ENCODE peak calls at places on chromosomes 5 and 9, in ten cellular contexts. One of them, this sample, is unnamed.

GRCh38 chr9:127455299-127455992 is 4.1 kb downstream of the LRSAM1 start:
- DNase-seq in activated effector memory CD4-positive, alpha-beta T cell treated with Interleukin-2 at 50 U/mL for 16 hours: no peak
- DNase-seq in dermis blood vessel endothelial cell: peak; percentile 53
- DNase-seq in GM20000: no peak
- DNase-seq in central memory CD8-positive, alpha-beta T cell: no peak
- DNase-seq in caudate nucleus: no peak
- DNase-seq in NCI-H2171 treated with DMSO at 0.1 percent for 48 hours: no peak
- DNase-seq in foreskin fibroblast: peak; percentile 37
- DNase-seq in cardiac septum: no peak
- DNase-seq in HFFc6: no peak
- DNase-seq in this sample: peak; percentile 30

GRCh38 chr9:138028596-138028995 is 151.0 kb downstream of the CACNA1B start:
- DNase-seq in activated effector memory CD4-positive, alpha-beta T cell treated with Interleukin-2 at 50 U/mL for 16 hours: no peak
- DNase-seq in dermis blood vessel endothelial cell: no peak
- DNase-seq in GM20000: no peak
- DNase-seq in central memory CD8-positive, alpha-beta T cell: no peak
- DNase-seq in caudate nucleus: no peak
- DNase-seq in NCI-H2171 treated with DMSO at 0.1 percent for 48 hours: peak; percentile 21
- DNase-seq in foreskin fibroblast: no peak
- DNase-seq in cardiac septum: no peak
- DNase-seq in HFFc6: no peak
- DNase-seq in this sample: no peak

GRCh38 chr5:160311491-160312138 is 749 bp downstream of the CCNJL start:
- DNase-seq in activated effector memory CD4-positive, alpha-beta T cell treated with Interleukin-2 at 50 U/mL for 16 hours: no peak
- DNase-seq in dermis blood vessel endothelial cell: peak; percentile 51
- DNase-seq in GM20000: peak; percentile 27
- DNase-seq in central memory CD8-positive, alpha-beta T cell: no peak
- DNase-seq in caudate nucleus: no peak
- DNase-seq in NCI-H2171 treated with DMSO at 0.1 percent for 48 hours: no peak
- DNase-seq in foreskin fibroblast: peak; percentile 41
- DNase-seq in cardiac septum: no peak
- DNase-seq in HFFc6: no peak
- DNase-seq in this sample: no peak

GRCh38 chr5:73230264-73231244 is 57.6 kb downstream of the TMEM174 start:
- DNase-seq in activated effector memory CD4-positive, alpha-beta T cell treated with Interleukin-2 at 50 U/mL for 16 hours: no peak
- DNase-seq in dermis blood vessel endothelial cell: no peak
- DNase-seq in GM20000: no peak
- DNase-seq in central memory CD8-positive, alpha-beta T cell: no peak
- DNase-seq in caudate nucleus: no peak
- DNase-seq in NCI-H2171 treated with DMSO at 0.1 percent for 48 hours: no peak
- DNase-seq in foreskin fibroblast: no peak
- DNase-seq in cardiac septum: no peak
- DNase-seq in HFFc6: no peak
- DNase-seq in this sample: no peak

GRCh38 chr9:122389799-122390481 is 19.1 kb downstream of the PTGS1 start:
- DNase-seq in activated effector memory CD4-positive, alpha-beta T cell treated with Interleukin-2 at 50 U/mL for 16 hours: no peak
- DNase-seq in dermis blood vessel endothelial cell: peak; percentile 44
- DNase-seq in GM20000: no peak
- DNase-seq in central memory CD8-positive, alpha-beta T cell: no peak
- DNase-seq in caudate nucleus: no peak
- DNase-seq in NCI-H2171 treated with DMSO at 0.1 percent for 48 hours: peak; percentile 90
- DNase-seq in foreskin fibroblast: no peak
- DNase-seq in cardiac septum: no peak
- DNase-seq in HFFc6: no peak
- DNase-seq in this sample: peak; percentile 5

GRCh38 chr9:113654605-113655193 is 191.2 kb downstream of the RGS3 start:
- DNase-seq in activated effector memory CD4-positive, alpha-beta T cell treated with Interleukin-2 at 50 U/mL for 16 hours: no peak
- DNase-seq in dermis blood vessel endothelial cell: peak; percentile 93
- DNase-seq in GM20000: no peak
- DNase-seq in central memory CD8-positive, alpha-beta T cell: no peak
- DNase-seq in caudate nucleus: no peak
- DNase-seq in NCI-H2171 treated with DMSO at 0.1 percent for 48 hours: no peak
- DNase-seq in foreskin fibroblast: peak; percentile 68
- DNase-seq in cardiac septum: no peak
- DNase-seq in HFFc6: no peak
- DNase-seq in this sample: no peak

GRCh38 chr9:134972140-134972539 is 54.4 kb upstream of the FCN1 start:
- DNase-seq in activated effector memory CD4-positive, alpha-beta T cell treated with Interleukin-2 at 50 U/mL for 16 hours: no peak
- DNase-seq in dermis blood vessel endothelial cell: no peak
- DNase-seq in GM20000: no peak
- DNase-seq in central memory CD8-positive, alpha-beta T cell: no peak
- DNase-seq in caudate nucleus: no peak
- DNase-seq in NCI-H2171 treated with DMSO at 0.1 percent for 48 hours: no peak
- DNase-seq in foreskin fibroblast: no peak
- DNase-seq in cardiac septum: peak; percentile 15
- DNase-seq in HFFc6: no peak
- DNase-seq in this sample: no peak

GRCh38 chr9:127067603-127068220 is 54.7 kb downstream of the ANGPTL2 start:
- DNase-seq in activated effector memory CD4-positive, alpha-beta T cell treated with Interleukin-2 at 50 U/mL for 16 hours: no peak
- DNase-seq in dermis blood vessel endothelial cell: no peak
- DNase-seq in GM20000: no peak
- DNase-seq in central memory CD8-positive, alpha-beta T cell: no peak
- DNase-seq in caudate nucleus: no peak
- DNase-seq in NCI-H2171 treated with DMSO at 0.1 percent for 48 hours: no peak
- DNase-seq in foreskin fibroblast: no peak
- DNase-seq in cardiac septum: peak; percentile 14
- DNase-seq in HFFc6: no peak
- DNase-seq in this sample: peak; percentile 6

GRCh38 chr9:120734607-120735006 is 20.3 kb upstream of the MEGF9 start:
- DNase-seq in activated effector memory CD4-positive, alpha-beta T cell treated with Interleukin-2 at 50 U/mL for 16 hours: no peak
- DNase-seq in dermis blood vessel endothelial cell: no peak
- DNase-seq in GM20000: no peak
- DNase-seq in central memory CD8-positive, alpha-beta T cell: no peak
- DNase-seq in caudate nucleus: no peak
- DNase-seq in NCI-H2171 treated with DMSO at 0.1 percent for 48 hours: no peak
- DNase-seq in foreskin fibroblast: no peak
- DNase-seq in cardiac septum: no peak
- DNase-seq in HFFc6: no peak
- DNase-seq in this sample: no peak

GRCh38 chr5:173327084-173327947 is 898 bp downstream of the STC2 start:
- DNase-seq in activated effector memory CD4-positive, alpha-beta T cell treated with Interleukin-2 at 50 U/mL for 16 hours: no peak
- DNase-seq in dermis blood vessel endothelial cell: peak; percentile 58
- DNase-seq in GM20000: peak; percentile 55
- DNase-seq in central memory CD8-positive, alpha-beta T cell: no peak
- DNase-seq in caudate nucleus: no peak
- DNase-seq in NCI-H2171 treated with DMSO at 0.1 percent for 48 hours: no peak
- DNase-seq in foreskin fibroblast: peak; percentile 80
- DNase-seq in cardiac septum: no peak
- DNase-seq in HFFc6: peak; percentile 22
- DNase-seq in this sample: peak; percentile 42

GRCh38 chr5:173625261-173625660 is 8.8 kb upstream of the BOD1 start:
- DNase-seq in activated effector memory CD4-positive, alpha-beta T cell treated with Interleukin-2 at 50 U/mL for 16 hours: no peak
- DNase-seq in dermis blood vessel endothelial cell: no peak
- DNase-seq in GM20000: no peak
- DNase-seq in central memory CD8-positive, alpha-beta T cell: no peak
- DNase-seq in caudate nucleus: no peak
- DNase-seq in NCI-H2171 treated with DMSO at 0.1 percent for 48 hours: no peak
- DNase-seq in foreskin fibroblast: no peak
- DNase-seq in cardiac septum: no peak
- DNase-seq in HFFc6: no peak
- DNase-seq in this sample: no peak

GRCh38 chr5:134553816-134554215 is 28.3 kb downstream of the JADE2 start:
- DNase-seq in activated effector memory CD4-positive, alpha-beta T cell treated with Interleukin-2 at 50 U/mL for 16 hours: no peak
- DNase-seq in dermis blood vessel endothelial cell: peak; percentile 13
- DNase-seq in GM20000: no peak
- DNase-seq in central memory CD8-positive, alpha-beta T cell: no peak
- DNase-seq in caudate nucleus: no peak
- DNase-seq in NCI-H2171 treated with DMSO at 0.1 percent for 48 hours: no peak
- DNase-seq in foreskin fibroblast: peak; percentile 37
- DNase-seq in cardiac septum: no peak
- DNase-seq in HFFc6: no peak
- DNase-seq in this sample: peak; percentile 56

GRCh38 chr5:65481635-65482271 is at the start of gene ADAMTS6:
- DNase-seq in activated effector memory CD4-positive, alpha-beta T cell treated with Interleukin-2 at 50 U/mL for 16 hours: peak; percentile 48
- DNase-seq in dermis blood vessel endothelial cell: peak; percentile 96
- DNase-seq in GM20000: peak; percentile 75
- DNase-seq in central memory CD8-positive, alpha-beta T cell: peak; percentile 39
- DNase-seq in caudate nucleus: peak; percentile 65
- DNase-seq in NCI-H2171 treated with DMSO at 0.1 percent for 48 hours: peak; percentile 81
- DNase-seq in foreskin fibroblast: peak; percentile 98
- DNase-seq in cardiac septum: peak; percentile 95
- DNase-seq in HFFc6: peak; percentile 94
- DNase-seq in this sample: peak; percentile 90

GRCh38 chr9:22141906-22142305 is 132.8 kb upstream of the CDKN2B start:
- DNase-seq in activated effector memory CD4-positive, alpha-beta T cell treated with Interleukin-2 at 50 U/mL for 16 hours: no peak
- DNase-seq in dermis blood vessel endothelial cell: peak; percentile 25
- DNase-seq in GM20000: no peak
- DNase-seq in central memory CD8-positive, alpha-beta T cell: no peak
- DNase-seq in caudate nucleus: no peak
- DNase-seq in NCI-H2171 treated with DMSO at 0.1 percent for 48 hours: no peak
- DNase-seq in foreskin fibroblast: peak; percentile 41
- DNase-seq in cardiac septum: no peak
- DNase-seq in HFFc6: no peak
- DNase-seq in this sample: no peak

GRCh38 chr5:66993882-66994281 is 202.7 kb downstream of the CD180 start:
- DNase-seq in activated effector memory CD4-positive, alpha-beta T cell treated with Interleukin-2 at 50 U/mL for 16 hours: no peak
- DNase-seq in dermis blood vessel endothelial cell: no peak
- DNase-seq in GM20000: no peak
- DNase-seq in central memory CD8-positive, alpha-beta T cell: no peak
- DNase-seq in caudate nucleus: no peak
- DNase-seq in NCI-H2171 treated with DMSO at 0.1 percent for 48 hours: no peak
- DNase-seq in foreskin fibroblast: no peak
- DNase-seq in cardiac septum: no peak
- DNase-seq in HFFc6: no peak
- DNase-seq in this sample: no peak

GRCh38 chr5:106755789-106756188 is 914.9 kb downstream of the EFNA5 start:
- DNase-seq in activated effector memory CD4-positive, alpha-beta T cell treated with Interleukin-2 at 50 U/mL for 16 hours: no peak
- DNase-seq in dermis blood vessel endothelial cell: no peak
- DNase-seq in GM20000: no peak
- DNase-seq in central memory CD8-positive, alpha-beta T cell: no peak
- DNase-seq in caudate nucleus: no peak
- DNase-seq in NCI-H2171 treated with DMSO at 0.1 percent for 48 hours: peak; percentile 74
- DNase-seq in foreskin fibroblast: no peak
- DNase-seq in cardiac septum: no peak
- DNase-seq in HFFc6: no peak
- DNase-seq in this sample: peak; percentile 11

GRCh38 chr5:57828221-57828620 is 345.6 kb upstream of the ACTBL2 start:
- DNase-seq in activated effector memory CD4-positive, alpha-beta T cell treated with Interleukin-2 at 50 U/mL for 16 hours: no peak
- DNase-seq in dermis blood vessel endothelial cell: no peak
- DNase-seq in GM20000: no peak
- DNase-seq in central memory CD8-positive, alpha-beta T cell: no peak
- DNase-seq in caudate nucleus: no peak
- DNase-seq in NCI-H2171 treated with DMSO at 0.1 percent for 48 hours: no peak
- DNase-seq in foreskin fibroblast: no peak
- DNase-seq in cardiac septum: no peak
- DNase-seq in HFFc6: no peak
- DNase-seq in this sample: no peak

GRCh38 chr9:76036762-76037161 is 146.3 kb downstream of the PCSK5 start:
- DNase-seq in activated effector memory CD4-positive, alpha-beta T cell treated with Interleukin-2 at 50 U/mL for 16 hours: no peak
- DNase-seq in dermis blood vessel endothelial cell: no peak
- DNase-seq in GM20000: no peak
- DNase-seq in central memory CD8-positive, alpha-beta T cell: no peak
- DNase-seq in caudate nucleus: no peak
- DNase-seq in NCI-H2171 treated with DMSO at 0.1 percent for 48 hours: no peak
- DNase-seq in foreskin fibroblast: no peak
- DNase-seq in cardiac septum: no peak
- DNase-seq in HFFc6: no peak
- DNase-seq in this sample: no peak

GRCh38 chr5:86461169-86461956 is 156.4 kb upstream of the COX7C start:
- DNase-seq in activated effector memory CD4-positive, alpha-beta T cell treated with Interleukin-2 at 50 U/mL for 16 hours: no peak
- DNase-seq in dermis blood vessel endothelial cell: no peak
- DNase-seq in GM20000: no peak
- DNase-seq in central memory CD8-positive, alpha-beta T cell: no peak
- DNase-seq in caudate nucleus: no peak
- DNase-seq in NCI-H2171 treated with DMSO at 0.1 percent for 48 hours: peak; percentile 21
- DNase-seq in foreskin fibroblast: no peak
- DNase-seq in cardiac septum: no peak
- DNase-seq in HFFc6: no peak
- DNase-seq in this sample: peak; percentile 4

GRCh38 chr5:90037646-90038045 is 371.9 kb downstream of the CETN3 start:
- DNase-seq in activated effector memory CD4-positive, alpha-beta T cell treated with Interleukin-2 at 50 U/mL for 16 hours: no peak
- DNase-seq in dermis blood vessel endothelial cell: no peak
- DNase-seq in GM20000: no peak
- DNase-seq in central memory CD8-positive, alpha-beta T cell: no peak
- DNase-seq in caudate nucleus: no peak
- DNase-seq in NCI-H2171 treated with DMSO at 0.1 percent for 48 hours: no peak
- DNase-seq in foreskin fibroblast: no peak
- DNase-seq in cardiac septum: no peak
- DNase-seq in HFFc6: no peak
- DNase-seq in this sample: no peak